ENCODE peak calls at places on chromosome 12, in nine cellular contexts. S is Peyer's patch, V is tibial nerve, H is brain microvascular endothelial cell, G is colonic mucosa, Z is MCF 10A, Q is K562, A is Calu3, L is GM23338. O is an unnamed sample.

GRCh38 chr12:91316161-91316759 is 133.6 kb upstream of the DCN start:
- DNase-seq in S (no peak), V (no peak), H (no peak), G (no peak), Z (no peak), Q (no peak), A (no peak), L (no peak), O (no peak)

GRCh38 chr12:67436230-67436629 is 167.1 kb downstream of the CAND1 start:
- DNase-seq in S (no peak), V (no peak), H (no peak), G (no peak), Z (no peak), Q (no peak), A (no peak), L (no peak), O (no peak)

GRCh38 chr12:65911321-65911720 is 87.0 kb downstream of the HMGA2 start:
- DNase-seq in S (peak; percentile 65), V (peak; percentile 41), H (peak; percentile 51), G (peak; percentile 80), Z (peak; percentile 72), Q (no peak), A (peak; percentile 71), L (no peak), O (no peak)

GRCh38 chr12:46187023-46187422 is 81.8 kb downstream of the SLC38A1 start:
- DNase-seq in S (no peak), V (peak; percentile 60), H (peak; percentile 59), G (no peak), Z (peak; percentile 79), Q (no peak), A (no peak), L (no peak), O (no peak)

GRCh38 chr12:127987199-127987901 is 279.6 kb upstream of the TMEM132C start:
- DNase-seq in S (no peak), V (no peak), H (peak; percentile 96), G (no peak), Z (no peak), Q (no peak), A (no peak), L (no peak), O (no peak)

GRCh38 chr12:120481022-120481767 is 11.6 kb upstream of the SRSF9 start:
- DNase-seq in S (no peak), V (no peak), H (no peak), G (no peak), Z (no peak), Q (no peak), A (no peak), L (no peak), O (no peak)

GRCh38 chr12:1644523-1645438 is 15.8 kb downstream of the WNT5B start:
- DNase-seq in S (peak; percentile 71), V (peak; percentile 73), H (peak; percentile 75), G (peak; percentile 69), Z (peak; percentile 32), Q (no peak), A (no peak), L (no peak), O (no peak)

GRCh38 chr12:70534466-70534865 is 102.8 kb downstream of the PTPRB start:
- DNase-seq in S (no peak), V (no peak), H (no peak), G (no peak), Z (no peak), Q (no peak), A (no peak), L (no peak), O (no peak)

GRCh38 chr12:81888341-81888740 is 129.2 kb upstream of the PPFIA2 start:
- DNase-seq in S (no peak), V (no peak), H (no peak), G (no peak), Z (no peak), Q (no peak), A (no peak), L (peak; percentile 30), O (no peak)

GRCh38 chr12:85820117-85820516 is 16.1 kb downstream of the RASSF9 start:
- DNase-seq in S (no peak), V (no peak), H (no peak), G (no peak), Z (no peak), Q (no peak), A (no peak), L (no peak), O (no peak)

GRCh38 chr12:6167327-6168280 is 32.6 kb upstream of the CD9 start:
- DNase-seq in S (peak; percentile 80), V (peak; percentile 70), H (peak; percentile 99), G (peak; percentile 36), Z (peak; percentile 86), Q (peak; percentile 57), A (peak; percentile 66), L (no peak), O (peak; percentile 74)

GRCh38 chr12:52455818-52456217 is 3.9 kb upstream of the KRT6B start:
- DNase-seq in S (no peak), V (no peak), H (no peak), G (no peak), Z (peak; percentile 81), Q (no peak), A (no peak), L (no peak), O (no peak)

GRCh38 chr12:52464921-52465320 is 8.7 kb downstream of the KRT6C start:
- DNase-seq in S (no peak), V (no peak), H (no peak), G (no peak), Z (no peak), Q (no peak), A (no peak), L (no peak), O (no peak)

GRCh38 chr12:52461693-52462092 is 9.7 kb upstream of the KRT6B start:
- DNase-seq in S (no peak), V (no peak), H (no peak), G (no peak), Z (no peak), Q (no peak), A (no peak), L (no peak), O (no peak)
- TF ChIP-seq CTCF in S (no peak), V (no peak), H (no peak), G (no peak), Z (no peak), Q (no peak), A (no peak), L (peak; percentile 48), O (no peak)

GRCh38 chr12:12025799-12026386 is 44.8 kb upstream of the BCL2L14 start:
- DNase-seq in S (no peak), V (no peak), H (no peak), G (peak; percentile 48), Z (no peak), Q (no peak), A (no peak), L (no peak), O (no peak)

GRCh38 chr12:12019881-12020280 is 50.9 kb upstream of the BCL2L14 start:
- DNase-seq in S (no peak), V (no peak), H (no peak), G (no peak), Z (peak; percentile 81), Q (no peak), A (no peak), L (no peak), O (no peak)

GRCh38 chr12:12024958-12025682 is 45.6 kb upstream of the BCL2L14 start:
- DNase-seq in S (no peak), V (no peak), H (no peak), G (peak; percentile 85), Z (no peak), Q (no peak), A (peak; percentile 45), L (no peak), O (no peak)

GRCh38 chr12:12020762-12021161 is 50.0 kb upstream of the BCL2L14 start:
- DNase-seq in S (no peak), V (no peak), H (no peak), G (no peak), Z (no peak), Q (no peak), A (no peak), L (no peak), O (no peak)

DNA sequence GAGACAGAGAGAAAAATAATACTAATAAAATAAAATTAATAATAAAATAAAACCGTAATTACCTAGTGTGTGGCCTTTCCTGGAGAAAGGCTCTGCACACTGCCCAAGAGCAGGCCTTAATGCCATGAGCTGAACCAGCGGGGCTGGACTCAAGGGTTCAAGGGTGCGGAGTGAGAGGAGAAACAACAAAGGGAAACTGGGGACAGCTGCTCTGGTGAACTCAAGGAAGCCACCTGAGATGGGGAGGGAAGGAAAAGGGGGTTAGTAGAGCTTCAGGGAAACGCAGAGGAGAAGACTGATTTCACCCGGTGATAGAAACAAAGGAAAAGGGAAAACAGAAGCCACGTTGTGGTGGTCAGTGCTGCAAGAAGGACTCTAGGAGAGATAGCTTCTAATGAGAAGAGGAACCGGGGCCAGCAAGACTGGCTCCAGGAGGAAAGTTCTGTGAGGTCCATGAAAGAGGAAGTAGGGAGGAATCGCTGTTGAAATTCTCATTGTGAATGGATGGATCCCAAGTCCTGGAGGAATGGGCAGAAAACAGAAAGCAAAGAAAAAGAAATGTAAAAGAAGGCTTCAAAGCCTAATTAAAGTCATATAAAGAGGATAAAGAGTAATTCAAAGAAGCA is 48.3 kb upstream of the BCL2L14 start:
- DNase-seq in S (no peak), V (no peak), H (no peak), G (no peak), Z (no peak), Q (no peak), A (no peak), L (no peak), O (no peak)
- TF ChIP-seq CTCF in S (no peak), V (no peak), H (no peak), G (no peak), Z (no peak), Q (no peak), A (no peak), L (no peak), O (no peak)

GRCh38 chr12:3458041-3458440 is 33.0 kb upstream of the PRMT8 start:
- DNase-seq in S (no peak), V (no peak), H (no peak), G (no peak), Z (peak; percentile 95), Q (no peak), A (peak; percentile 24), L (no peak), O (no peak)

GRCh38 chr12:3455312-3455711 is 35.7 kb upstream of the PRMT8 start:
- DNase-seq in S (no peak), V (no peak), H (no peak), G (no peak), Z (peak; percentile 96), Q (no peak), A (no peak), L (no peak), O (no peak)

GRCh38 chr12:3453947-3454675 is 36.9 kb upstream of the PRMT8 start:
- DNase-seq in S (no peak), V (no peak), H (peak; percentile 43), G (no peak), Z (peak; percentile 98), Q (no peak), A (peak; percentile 55), L (peak; percentile 29), O (no peak)

GRCh38 chr12:3454780-3455179 is 36.2 kb upstream of the PRMT8 start:
- DNase-seq in S (no peak), V (no peak), H (no peak), G (no peak), Z (no peak), Q (no peak), A (no peak), L (no peak), O (no peak)

GRCh38 chr12:3456809-3457208 is 34.2 kb upstream of the PRMT8 start:
- DNase-seq in S (no peak), V (no peak), H (no peak), G (no peak), Z (no peak), Q (no peak), A (no peak), L (peak; percentile 89), O (no peak)
- TF ChIP-seq CTCF in S (no peak), V (no peak), H (no peak), G (no peak), Z (no peak), Q (peak; percentile 11), A (no peak), L (peak; percentile 83), O (no peak)

GRCh38 chr12:104669057-104669770 is 212.5 kb downstream of the CHST11 start:
- DNase-seq in S (no peak), V (no peak), H (no peak), G (peak; percentile 41), Z (peak; percentile 68), Q (no peak), A (no peak), L (peak; percentile 40), O (no peak)
- TF ChIP-seq CTCF in S (peak; percentile 7), V (no peak), H (peak; percentile 46), G (no peak), Z (no peak), Q (peak; percentile 56), A (no peak), L (peak; percentile 53), O (no peak)